ENCODE peak calls at places on chromosomes 13 and 19, in five cellular contexts. Z is H1, K is AG08396, P is Ammon's horn, V is NCI-H460. S is an unnamed sample.

GRCh38 chr13:34748561-34748960 is 193.5 kb upstream of the NBEA start:
- DNase-seq in K (no peak), V (no peak), Z (no peak), P (no peak), S (no peak)

GRCh38 chr13:58151452-58151851 is 519.9 kb downstream of the PCDH17 start:
- DNase-seq in V (no peak), Z (no peak), K (no peak), P (no peak), S (no peak)

GRCh38 chr19:23101241-23101640 is 15.6 kb upstream of the ZNF730 start:
- DNase-seq in P (no peak), K (no peak), V (no peak), Z (no peak), S (no peak)

GRCh38 chr13:42333613-42334328 is 61.8 kb downstream of the AKAP11 start:
- DNase-seq in P (peak), K (peak), Z (peak), V (peak), S (no peak)

GRCh38 chr19:38148337-38148736 is 75.7 kb downstream of the DPF1 start:
- DNase-seq in V (no peak), K (no peak), P (no peak), Z (no peak), S (no peak)

GRCh38 chr13:109500146-109500773 is 286.1 kb downstream of the IRS2 start:
- DNase-seq in K (no peak), Z (no peak), V (peak), P (peak), S (no peak)

GRCh38 chr19:49688531-49689132 is 762 bp upstream of the ADM5 start:
- DNase-seq in V (no peak), P (no peak), K (no peak), Z (peak), S (no peak)

GRCh38 chr19:46413262-46414031 is at the start of gene CCDC8:
- DNase-seq in P (peak), K (peak), V (no peak), Z (peak), S (no peak)

GRCh38 chr13:109206616-109207015 is 577.2 kb downstream of the MYO16 start:
- DNase-seq in V (no peak), P (no peak), Z (no peak), K (no peak), S (no peak)

GRCh38 chr13:46296920-46297319 is 85.2 kb downstream of the LRRC63 start:
- DNase-seq in V (peak), Z (no peak), K (no peak), P (no peak), S (no peak)

GRCh38 chr19:31139871-31140505 is 209.2 kb downstream of the TSHZ3 start:
- DNase-seq in K (peak), V (no peak), P (no peak), Z (no peak), S (no peak)

GRCh38 chr13:20796791-20797513 is 23.2 kb upstream of the EEF1AKMT1 start:
- DNase-seq in K (no peak), V (no peak), Z (no peak), P (no peak), S (no peak)

GRCh38 chr19:48501446-48501960 is 10.1 kb downstream of the LMTK3 start:
- DNase-seq in K (no peak), V (no peak), P (no peak), Z (peak), S (no peak)

GRCh38 chr19:38218204-38218603 is 5.8 kb downstream of the DPF1 start:
- DNase-seq in P (no peak), Z (no peak), K (no peak), V (no peak), S (no peak)

GRCh38 chr13:44219808-44220544 is 153.6 kb upstream of the SERP2 start:
- DNase-seq in Z (no peak), V (no peak), K (peak), P (no peak), S (no peak)

S was measured in head of caudate nucleus.